ENCODE peak calls at places on chromosome 6, in five cellular contexts. E, O, B, F and Y are unnamed samples.

GRCh38 chr6:73585566-73586415 is 65.0 kb upstream of the EEF1A1 start:
- DNase-seq in E (peak), O (no peak), B (no peak), F (peak), Y (peak)

GRCh38 chr6:8059129-8059528 is 5.1 kb downstream of the BLOC1S5 start:
- DNase-seq in E (no peak), O (no peak), B (no peak), F (no peak), Y (peak)

GRCh38 chr6:116536216-116536621 is 9.3 kb downstream of the TRAPPC3L start:
- DNase-seq in E (no peak), O (peak), B (no peak), F (peak), Y (peak)

GRCh38 chr6:125375841-125376240 is 74.1 kb upstream of the HDDC2 start:
- DNase-seq in E (no peak), O (no peak), B (no peak), F (no peak), Y (no peak)

GRCh38 chr6:2853766-2854393 is 12.2 kb upstream of the SERPINB1 start:
- DNase-seq in E (peak), O (peak), B (no peak), F (peak), Y (peak)

GRCh38 chr6:166257911-166258318 is 50.3 kb downstream of the PRR18 start:
- DNase-seq in E (no peak), O (no peak), B (no peak), F (no peak), Y (no peak)

GRCh38 chr6:155883334-155883731 is 427.7 kb upstream of the NOX3 start:
- DNase-seq in E (no peak), O (no peak), B (no peak), F (no peak), Y (no peak)

GRCh38 chr6:70312165-70312564 is 9.3 kb upstream of the COL9A1 start:
- DNase-seq in E (no peak), O (no peak), B (no peak), F (peak), Y (peak)

GRCh38 chr6:162442675-162443074 is 284.9 kb downstream of the PRKN start:
- DNase-seq in E (peak), O (no peak), B (no peak), F (no peak), Y (peak)

GRCh38 chr6:45555981-45556771 is 178.4 kb upstream of the SUPT3H start:
- DNase-seq in E (no peak), O (no peak), B (peak), F (no peak), Y (no peak)

GRCh38 chr6:108497883-108498282 is 62.8 kb upstream of the FOXO3 start:
- DNase-seq in E (peak), O (peak), B (no peak), F (peak), Y (peak)

GRCh38 chr6:137349856-137350830 is 131.0 kb upstream of the IFNGR1 start:
- DNase-seq in E (no peak), O (no peak), B (no peak), F (no peak), Y (no peak)

GRCh38 chr6:109411034-109411433 is 28.8 kb upstream of the CD164 start:
- DNase-seq in E (no peak), O (no peak), B (no peak), F (no peak), Y (no peak)

GRCh38 chr6:28505733-28506132 is 9.9 kb downstream of the GPX6 start:
- DNase-seq in E (no peak), O (no peak), B (no peak), F (no peak), Y (no peak)

GRCh38 chr6:169269180-169270076 is 15.8 kb upstream of the THBS2 start:
- DNase-seq in E (no peak), O (no peak), B (peak), F (no peak), Y (no peak)